ENCODE peak calls at places on chromosomes 11 and 22, in seven cellular contexts. One of them, this sample, is unnamed.

GRCh38 chr22:39932918-39933649 is 27.1 kb upstream of the TMA7B start:
- DNase-seq in glutamatergic neuron: peak
- DNase-seq in germinal center: peak
- DNase-seq in dorsolateral prefrontal cortex: no peak
- DNase-seq in A549: peak
- DNase-seq in EH: peak
- DNase-seq in amniotic stem cell: no peak
- DNase-seq in this sample: peak

GRCh38 chr22:27311666-27312566 is 489.6 kb downstream of the MN1 start:
- DNase-seq in glutamatergic neuron: no peak
- DNase-seq in amniotic stem cell: no peak
- DNase-seq in dorsolateral prefrontal cortex: no peak
- DNase-seq in germinal center: no peak
- DNase-seq in A549: no peak
- DNase-seq in EH: no peak
- DNase-seq in this sample: no peak

GRCh38 chr11:64716471-64717267 is 6.3 kb downstream of the NRXN2 start:
- DNase-seq in glutamatergic neuron: peak
- DNase-seq in germinal center: no peak
- DNase-seq in dorsolateral prefrontal cortex: no peak
- DNase-seq in A549: no peak
- DNase-seq in EH: no peak
- DNase-seq in amniotic stem cell: no peak
- DNase-seq in this sample: no peak

GRCh38 chr11:132054822-132055221 is 684.4 kb downstream of the NTM start:
- DNase-seq in germinal center: no peak
- DNase-seq in dorsolateral prefrontal cortex: no peak
- DNase-seq in amniotic stem cell: peak
- DNase-seq in glutamatergic neuron: no peak
- DNase-seq in A549: no peak
- DNase-seq in EH: peak
- DNase-seq in this sample: peak

GRCh38 chr11:77127969-77128691 is at the start of gene MYO7A:
- DNase-seq in A549: no peak
- DNase-seq in amniotic stem cell: no peak
- DNase-seq in EH: peak
- DNase-seq in glutamatergic neuron: peak
- DNase-seq in dorsolateral prefrontal cortex: peak
- DNase-seq in germinal center: no peak
- DNase-seq in this sample: no peak

GRCh38 chr22:27295605-27296004 is 506.0 kb downstream of the MN1 start:
- DNase-seq in glutamatergic neuron: no peak
- DNase-seq in EH: no peak
- DNase-seq in A549: no peak
- DNase-seq in germinal center: no peak
- DNase-seq in dorsolateral prefrontal cortex: no peak
- DNase-seq in amniotic stem cell: no peak
- DNase-seq in this sample: no peak

GRCh38 chr11:117686711-117687110 is 110.3 kb downstream of the DSCAML1 start:
- DNase-seq in A549: no peak
- DNase-seq in glutamatergic neuron: no peak
- DNase-seq in germinal center: no peak
- DNase-seq in dorsolateral prefrontal cortex: no peak
- DNase-seq in EH: no peak
- DNase-seq in amniotic stem cell: no peak
- DNase-seq in this sample: peak

GRCh38 chr22:17903564-17904295 is 120.6 kb downstream of the MICAL3 start:
- DNase-seq in glutamatergic neuron: peak
- DNase-seq in EH: no peak
- DNase-seq in A549: no peak
- DNase-seq in amniotic stem cell: no peak
- DNase-seq in germinal center: no peak
- DNase-seq in dorsolateral prefrontal cortex: no peak
- DNase-seq in this sample: no peak

GRCh38 chr22:50019316-50019715 is 6.8 kb upstream of the IL17REL start:
- DNase-seq in dorsolateral prefrontal cortex: no peak
- DNase-seq in A549: no peak
- DNase-seq in glutamatergic neuron: no peak
- DNase-seq in amniotic stem cell: no peak
- DNase-seq in EH: no peak
- DNase-seq in germinal center: no peak
- DNase-seq in this sample: no peak

GRCh38 chr22:31221084-31221483 is 9.0 kb downstream of the LIMK2 start:
- DNase-seq in amniotic stem cell: no peak
- DNase-seq in dorsolateral prefrontal cortex: no peak
- DNase-seq in germinal center: no peak
- DNase-seq in EH: no peak
- DNase-seq in A549: no peak
- DNase-seq in glutamatergic neuron: no peak
- DNase-seq in this sample: no peak

GRCh38 chr22:38401336-38402084 is 53.5 kb downstream of the KCNJ4 start:
- DNase-seq in A549: no peak
- DNase-seq in EH: no peak
- DNase-seq in amniotic stem cell: no peak
- DNase-seq in germinal center: no peak
- DNase-seq in dorsolateral prefrontal cortex: no peak
- DNase-seq in glutamatergic neuron: no peak
- DNase-seq in this sample: no peak

GRCh38 chr11:116857316-116857715 is 19.9 kb upstream of the APOA1 start:
- DNase-seq in glutamatergic neuron: no peak
- DNase-seq in germinal center: no peak
- DNase-seq in A549: no peak
- DNase-seq in amniotic stem cell: no peak
- DNase-seq in EH: peak
- DNase-seq in dorsolateral prefrontal cortex: no peak
- DNase-seq in this sample: no peak

This sample was measured in H54.